ENCODE peak calls at places on chromosomes 6 and 20, in six cellular contexts. J is iPS DF 6.9, L is NCI-H2107, Q is GM20000, M is B cell, V is hippocampal formation. A is an unnamed sample.

GRCh38 chr20:51350941-51351631 is 191.4 kb downstream of the NFATC2 start:
- DNase-seq in J (no peak), L (no peak), Q (no peak), M (no peak), V (no peak), A (no peak)

GRCh38 chr20:23774081-23774480 is 23.3 kb upstream of the CST1 start:
- DNase-seq in J (no peak), L (no peak), Q (no peak), M (no peak), V (no peak), A (no peak)

GRCh38 chr20:460707-461106 is 1.6 kb downstream of the TBC1D20 start:
- DNase-seq in J (no peak), L (no peak), Q (no peak), M (no peak), V (no peak), A (no peak)

GRCh38 chr6:27592107-27592480 is 119.2 kb upstream of the ZNF184 start:
- DNase-seq in J (no peak), L (no peak), Q (no peak), M (no peak), V (no peak), A (no peak)

GRCh38 chr6:50956014-50956413 is 137.3 kb downstream of the TFAP2B start:
- DNase-seq in J (no peak), L (no peak), Q (no peak), M (no peak), V (no peak), A (no peak)

GRCh38 chr6:24861934-24862333 is 63.2 kb upstream of the ARMH2 start:
- DNase-seq in J (no peak), L (no peak), Q (peak; percentile 58), M (peak; percentile 35), V (no peak), A (peak; percentile 88)

GRCh38 chr6:125868252-125868651 is 77.5 kb downstream of the NCOA7 start:
- DNase-seq in J (no peak), L (no peak), Q (no peak), M (no peak), V (no peak), A (no peak)

GRCh38 chr20:23187759-23188158 is 101.6 kb upstream of the CD93 start:
- DNase-seq in J (no peak), L (no peak), Q (no peak), M (no peak), V (no peak), A (no peak)

A was measured in OCI-LY7.